ENCODE peak calls at places on chromosomes 1 and 21, in ten cellular contexts. U is central memory CD4-positive, alpha-beta T cell; A is germinal center; O is BJ; I is NAMALWA; H is CMK; C is nucleus accumbens; Y is stimulated activated CD8-positive, alpha-beta memory T cell treated with anti-CD3 and anti-CD28 coated beads, Interleukin-2, amount 100 ng/mL, for 48 hours; Z is GM12878; M is epithelial cell of prostate. X is an unnamed sample.

GRCh38 chr1:80018348-80018747 is 1011.8 kb upstream of the ADGRL4 start:
- DNase-seq in U (no peak), A (no peak), O (no peak), I (no peak), H (no peak), C (no peak), Y (no peak), Z (no peak), M (no peak), X (no peak)

GRCh38 chr1:76939107-76939816 is 72.0 kb downstream of the ST6GALNAC5 start:
- DNase-seq in U (no peak), A (no peak), O (peak), I (no peak), H (no peak), C (no peak), Y (no peak), Z (no peak), M (no peak), X (no peak)

GRCh38 chr1:84165566-84165965 is 21.5 kb downstream of the PRKACB start:
- DNase-seq in U (no peak), A (no peak), O (no peak), I (no peak), H (no peak), C (no peak), Y (no peak), Z (no peak), M (no peak), X (no peak)

GRCh38 chr1:10693497-10694273 is 102.8 kb downstream of the CASZ1 start:
- DNase-seq in U (peak), A (peak), O (no peak), I (peak), H (no peak), C (no peak), Y (no peak), Z (no peak), M (no peak), X (no peak)

GRCh38 chr1:58704616-58705021 is 4.8 kb upstream of the MYSM1 start:
- DNase-seq in U (no peak), A (no peak), O (no peak), I (no peak), H (no peak), C (no peak), Y (no peak), Z (no peak), M (no peak), X (no peak)

GRCh38 chr1:169044296-169044695 is 62.2 kb upstream of the ATP1B1 start:
- DNase-seq in U (peak), A (no peak), O (no peak), I (peak), H (peak), C (no peak), Y (no peak), Z (peak), M (no peak), X (no peak)

GRCh38 chr1:214801191-214801590 is 198.2 kb downstream of the CENPF start:
- DNase-seq in U (no peak), A (no peak), O (no peak), I (no peak), H (no peak), C (no peak), Y (no peak), Z (no peak), M (peak), X (no peak)

GRCh38 chr21:41776778-41777177 is 9.9 kb upstream of the RIPK4 start:
- DNase-seq in U (no peak), A (no peak), O (no peak), I (no peak), H (no peak), C (no peak), Y (no peak), Z (no peak), M (no peak), X (no peak)

GRCh38 chr1:172070055-172070454 is 228.8 kb downstream of the DNM3 start:
- DNase-seq in U (no peak), A (no peak), O (no peak), I (no peak), H (no peak), C (no peak), Y (no peak), Z (no peak), M (no peak), X (no peak)

GRCh38 chr1:9910080-9910424 is at the start of gene CTNNBIP1:
- DNase-seq in U (no peak), A (no peak), O (no peak), I (no peak), H (no peak), C (no peak), Y (no peak), Z (no peak), M (no peak), X (no peak)

GRCh38 chr1:61337981-61338848 is 255.9 kb downstream of the NFIA start:
- DNase-seq in U (no peak), A (no peak), O (peak), I (no peak), H (no peak), C (peak), Y (no peak), Z (no peak), M (no peak), X (peak)

GRCh38 chr1:35264861-35265260 is 3.6 kb upstream of the ZMYM4 start:
- DNase-seq in U (no peak), A (no peak), O (peak), I (no peak), H (no peak), C (no peak), Y (no peak), Z (no peak), M (no peak), X (no peak)

GRCh38 chr1:68785328-68785727 is 288.4 kb upstream of the DEPDC1 start:
- DNase-seq in U (no peak), A (no peak), O (no peak), I (no peak), H (no peak), C (no peak), Y (no peak), Z (no peak), M (no peak), X (no peak)

GRCh38 chr1:155909894-155910293 is 1.3 kb downstream of the RIT1 start:
- DNase-seq in U (no peak), A (no peak), O (no peak), I (peak), H (no peak), C (no peak), Y (no peak), Z (no peak), M (peak), X (no peak)

GRCh38 chr21:14603202-14603601 is 57.1 kb upstream of the SAMSN1 start:
- DNase-seq in U (no peak), A (no peak), O (no peak), I (no peak), H (no peak), C (no peak), Y (no peak), Z (no peak), M (peak), X (peak)

GRCh38 chr1:219066631-219067349 is 106.9 kb upstream of the LYPLAL1 start:
- DNase-seq in U (no peak), A (peak), O (peak), I (peak), H (no peak), C (no peak), Y (no peak), Z (no peak), M (peak), X (no peak)

GRCh38 chr1:31238986-31239613 is 587 bp downstream of the NKAIN1 start:
- DNase-seq in U (no peak), A (peak), O (no peak), I (no peak), H (no peak), C (no peak), Y (no peak), Z (no peak), M (no peak), X (no peak)

GRCh38 chr1:50929376-50929958 is 30.6 kb downstream of the FAF1 start:
- DNase-seq in U (peak), A (no peak), O (no peak), I (peak), H (peak), C (no peak), Y (no peak), Z (no peak), M (no peak), X (peak)

GRCh38 chr1:172203902-172204301 is 216.6 kb upstream of the C1orf105 start:
- DNase-seq in U (no peak), A (no peak), O (no peak), I (no peak), H (no peak), C (no peak), Y (no peak), Z (no peak), M (no peak), X (no peak)

GRCh38 chr21:33618407-33618806 is 23.1 kb downstream of the CRYZL1 start:
- DNase-seq in U (no peak), A (no peak), O (no peak), I (no peak), H (no peak), C (no peak), Y (no peak), Z (no peak), M (no peak), X (no peak)

GRCh38 chr1:151992345-151993083 is 1.1 kb downstream of the S100A10 start:
- DNase-seq in U (no peak), A (no peak), O (peak), I (no peak), H (peak), C (no peak), Y (no peak), Z (no peak), M (peak), X (peak)

GRCh38 chr1:245380790-245381535 is 226.2 kb downstream of the KIF26B start:
- DNase-seq in U (no peak), A (no peak), O (no peak), I (peak), H (no peak), C (no peak), Y (no peak), Z (no peak), M (no peak), X (no peak)

GRCh38 chr1:244599937-244600350 is 53.0 kb upstream of the DESI2 start:
- DNase-seq in U (peak), A (peak), O (peak), I (peak), H (no peak), C (no peak), Y (no peak), Z (peak), M (peak), X (peak)

GRCh38 chr1:89615676-89616598 is 17.0 kb upstream of the LRRC8C start:
- DNase-seq in U (no peak), A (peak), O (no peak), I (peak), H (no peak), C (no peak), Y (no peak), Z (no peak), M (no peak), X (no peak)

GRCh38 chr1:225484657-225485606 is 57.1 kb upstream of the LBR start:
- DNase-seq in U (no peak), A (no peak), O (no peak), I (no peak), H (no peak), C (no peak), Y (no peak), Z (no peak), M (no peak), X (no peak)

GRCh38 chr1:966603-967295 is 467 bp downstream of the PLEKHN1 start:
- DNase-seq in U (peak), A (peak), O (no peak), I (peak), H (peak), C (no peak), Y (peak), Z (no peak), M (no peak), X (no peak)

GRCh38 chr1:12407050-12407961 is 177.5 kb downstream of the VPS13D start:
- DNase-seq in U (peak), A (no peak), O (peak), I (no peak), H (no peak), C (no peak), Y (no peak), Z (peak), M (peak), X (peak)

GRCh38 chr1:167880570-167880969 is 33.4 kb downstream of the ADCY10 start:
- DNase-seq in U (no peak), A (no peak), O (no peak), I (no peak), H (no peak), C (no peak), Y (no peak), Z (no peak), M (no peak), X (no peak)

GRCh38 chr1:16334655-16335340 is 17.5 kb downstream of the FBXO42 start:
- DNase-seq in U (no peak), A (no peak), O (no peak), I (no peak), H (no peak), C (no peak), Y (no peak), Z (no peak), M (no peak), X (no peak)

GRCh38 chr1:47222476-47222875 is 9.5 kb downstream of the TAL1 start:
- DNase-seq in U (no peak), A (no peak), O (no peak), I (no peak), H (no peak), C (no peak), Y (no peak), Z (no peak), M (no peak), X (no peak)

GRCh38 chr1:228555074-228555989 is 68.2 kb downstream of the RNF187 start:
- DNase-seq in U (peak), A (no peak), O (no peak), I (peak), H (no peak), C (no peak), Y (no peak), Z (no peak), M (no peak), X (no peak)

GRCh38 chr1:229756666-229757065 is 130.6 kb downstream of the URB2 start:
- DNase-seq in U (no peak), A (no peak), O (peak), I (no peak), H (no peak), C (no peak), Y (no peak), Z (no peak), M (no peak), X (peak)

GRCh38 chr1:101438359-101438758 is 201.5 kb downstream of the S1PR1 start:
- DNase-seq in U (no peak), A (peak), O (no peak), I (peak), H (no peak), C (no peak), Y (no peak), Z (no peak), M (no peak), X (no peak)

GRCh38 chr1:11285883-11286734 is 13.1 kb downstream of the UBIAD1 start:
- DNase-seq in U (no peak), A (no peak), O (no peak), I (peak), H (no peak), C (peak), Y (no peak), Z (no peak), M (no peak), X (no peak)

GRCh38 chr1:4825841-4826450 is 171.5 kb downstream of the AJAP1 start:
- DNase-seq in U (no peak), A (peak), O (no peak), I (peak), H (no peak), C (no peak), Y (no peak), Z (no peak), M (no peak), X (no peak)

GRCh38 chr1:119747451-119747850 is 21.3 kb downstream of the HMGCS2 start:
- DNase-seq in U (no peak), A (no peak), O (no peak), I (no peak), H (no peak), C (no peak), Y (no peak), Z (no peak), M (no peak), X (no peak)

GRCh38 chr1:80212021-80212420 is 1205.5 kb upstream of the ADGRL4 start:
- DNase-seq in U (no peak), A (no peak), O (no peak), I (no peak), H (no peak), C (no peak), Y (no peak), Z (no peak), M (no peak), X (no peak)

X was measured in non-pigmented ciliary epithelial cell.